ENCODE peak calls at places on chromosomes 4 and X, in seven cellular contexts. T is HCT116, S is fibroblast of lung, C is spleen, A is right lobe of liver, X is ovary, W is pancreas. Y is an unnamed sample.

GRCh38 chr4:119525771-119526712 is 102.6 kb downstream of the PDE5A start:
- DNase-seq in A (no peak), T (no peak), W (no peak), S (peak), X (no peak), C (no peak), Y (no peak)

GRCh38 chrX:147901476-147902126 is 10.1 kb upstream of the FMR1 start:
- DNase-seq in X (no peak), T (no peak), A (no peak), S (no peak), W (no peak), C (no peak), Y (no peak)

GRCh38 chr4:125420499-125420898 is 105.7 kb downstream of the FAT4 start:
- DNase-seq in C (no peak), X (no peak), T (no peak), W (no peak), S (no peak), A (no peak), Y (no peak)

GRCh38 chr4:22434895-22435294 is 81.0 kb downstream of the ADGRA3 start:
- DNase-seq in X (no peak), T (peak), A (no peak), C (no peak), W (no peak), S (peak), Y (no peak)

GRCh38 chrX:3638280-3638873 is 75.1 kb downstream of the PRKX start:
- DNase-seq in A (no peak), W (no peak), S (peak), C (no peak), T (peak), X (no peak), Y (peak)

GRCh38 chr4:159446266-159446976 is 343.5 kb downstream of the RAPGEF2 start:
- DNase-seq in W (no peak), C (no peak), A (no peak), X (no peak), S (peak), T (peak), Y (peak)

GRCh38 chr4:89438102-89438831 is 130.7 kb upstream of the GPRIN3 start:
- DNase-seq in A (no peak), C (peak), T (peak), S (peak), W (peak), X (no peak), Y (peak)

GRCh38 chrX:100973411-100973810 is 3.9 kb downstream of the ARL13A start:
- DNase-seq in T (no peak), S (peak), C (no peak), W (no peak), A (no peak), X (no peak), Y (no peak)

GRCh38 chr4:165207431-165208321 is at the start of gene KLHL2:
- DNase-seq in X (peak), W (peak), C (peak), S (peak), T (no peak), A (peak), Y (peak)

GRCh38 chr4:8901335-8901734 is 29.7 kb upstream of the HMX1 start:
- DNase-seq in W (no peak), A (no peak), C (peak), T (no peak), S (no peak), X (no peak), Y (no peak)

GRCh38 chrX:11407331-11408110 is 114.3 kb downstream of the AMELX start:
- DNase-seq in A (no peak), C (no peak), W (no peak), T (no peak), X (no peak), S (no peak), Y (no peak)

GRCh38 chr4:3613980-3614730 is 81.9 kb upstream of the LRPAP1 start:
- DNase-seq in W (peak), C (peak), T (no peak), X (no peak), A (no peak), S (no peak), Y (no peak)

GRCh38 chr4:148007303-148007702 is 275.4 kb downstream of the ARHGAP10 start:
- DNase-seq in A (no peak), W (no peak), X (no peak), C (no peak), S (peak), T (peak), Y (no peak)

GRCh38 chrX:56763556-56764152 is 34.6 kb downstream of the NBDY start:
- DNase-seq in C (peak), X (peak), S (no peak), W (peak), A (peak), T (no peak), Y (peak)

GRCh38 chr4:16582526-16582925 is 315.9 kb downstream of the LDB2 start:
- DNase-seq in X (no peak), T (no peak), A (no peak), S (no peak), C (no peak), W (peak), Y (no peak)

GRCh38 chrX:84339507-84340364 is 151.7 kb upstream of the RPS6KA6 start:
- DNase-seq in S (peak), X (no peak), T (no peak), C (no peak), W (no peak), A (no peak), Y (no peak)

GRCh38 chr4:107131295-107131694 is 95.2 kb upstream of the DKK2 start:
- DNase-seq in X (no peak), A (no peak), T (no peak), C (no peak), W (no peak), S (peak), Y (no peak)

GRCh38 chr4:1192091-1192492 is 19.7 kb upstream of the SPON2 start:
- DNase-seq in T (peak), S (peak), A (peak), W (peak), C (peak), X (peak), Y (no peak)

GRCh38 chr4:1547863-1548637 is 136.1 kb downstream of the FAM53A start:
- DNase-seq in A (peak), W (peak), C (no peak), T (no peak), S (no peak), X (peak), Y (no peak)

GRCh38 chr4:40626183-40626990 is 3.3 kb downstream of the RBM47 start:
- DNase-seq in A (no peak), S (no peak), X (peak), W (no peak), T (no peak), C (no peak), Y (no peak)

GRCh38 chrX:131366387-131366786 is 77.3 kb upstream of the IGSF1 start:
- DNase-seq in T (no peak), C (no peak), W (no peak), X (no peak), S (peak), A (no peak), Y (no peak)

GRCh38 chrX:22526339-22526738 is 253.6 kb downstream of the CBLL2 start:
- DNase-seq in T (peak), A (no peak), X (no peak), W (no peak), S (peak), C (no peak), Y (no peak)

GRCh38 chr4:2852481-2852881 is 8.8 kb downstream of the ADD1 start:
- DNase-seq in T (no peak), C (peak), A (no peak), W (no peak), X (no peak), S (no peak), Y (peak)

GRCh38 chr4:76689079-76689817 is 208.7 kb downstream of the SOWAHB start:
- DNase-seq in X (peak), T (peak), C (peak), A (peak), S (no peak), W (peak), Y (no peak)

GRCh38 chrX:30513284-30513683 is 64.3 kb downstream of the TASL start:
- DNase-seq in S (peak), T (no peak), W (no peak), C (no peak), X (no peak), A (no peak), Y (no peak)

GRCh38 chr4:101020956-101021355 is 326.4 kb downstream of the PPP3CA start:
- DNase-seq in S (peak), X (no peak), C (no peak), T (peak), W (no peak), A (no peak), Y (no peak)

GRCh38 chrX:2150722-2151121 is 350.1 kb downstream of the DHRSX start:
- DNase-seq in X (no peak), T (no peak), A (no peak), C (no peak), S (no peak), W (no peak), Y (no peak)

GRCh38 chrX:134622056-134622812 is 36.0 kb downstream of the PLAC1 start:
- DNase-seq in X (peak), S (peak), A (no peak), T (peak), C (no peak), W (no peak), Y (no peak)

GRCh38 chrX:85851418-85851817 is 195.9 kb downstream of the CHM start:
- DNase-seq in C (peak), S (peak), T (peak), W (peak), A (peak), X (no peak), Y (peak)

GRCh38 chrX:45711231-45711630 is 510.6 kb upstream of the DIPK2B start:
- DNase-seq in C (no peak), S (no peak), A (no peak), X (no peak), T (no peak), W (no peak), Y (no peak)

GRCh38 chr4:154039435-154040061 is 250.7 kb upstream of the SFRP2 start:
- DNase-seq in S (no peak), W (no peak), A (no peak), C (no peak), X (no peak), T (no peak), Y (no peak)

GRCh38 chrX:13220916-13221315 is 98.9 kb downstream of the ATXN3L start:
- DNase-seq in C (no peak), A (no peak), S (peak), W (no peak), X (no peak), T (no peak), Y (no peak)

GRCh38 chr4:130563185-130563890 is 1467.4 kb downstream of the C4orf33 start:
- DNase-seq in X (no peak), S (peak), A (no peak), C (no peak), T (peak), W (peak), Y (no peak)

DNA sequence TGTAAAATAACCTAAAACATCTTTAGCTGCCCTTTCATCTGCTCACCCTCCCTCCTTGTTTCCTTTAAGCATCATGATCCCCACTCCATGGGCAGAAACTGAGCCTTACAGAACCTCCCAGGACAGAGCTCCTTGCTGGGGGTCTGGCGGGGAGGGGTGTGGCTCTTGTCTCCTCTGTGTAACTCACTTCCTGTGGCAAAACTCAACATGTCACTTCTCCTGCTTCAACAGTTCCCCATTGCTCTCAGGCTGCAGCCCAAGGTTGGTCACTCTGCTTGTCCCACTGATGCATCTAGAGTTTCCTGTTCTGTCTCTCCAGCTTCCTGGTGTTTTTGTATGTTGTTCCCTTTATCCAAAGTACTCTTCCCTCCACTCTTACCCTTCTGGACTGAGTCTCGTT is 19.4 kb downstream of the TMEM31 start:
- DNase-seq in C (no peak), T (no peak), X (no peak), S (no peak), W (no peak), A (no peak), Y (no peak)
- H3K27ac ChIP-seq in C (no peak), T (no peak), X (no peak), S (peak), W (no peak), A (no peak), Y (no peak)

DNA sequence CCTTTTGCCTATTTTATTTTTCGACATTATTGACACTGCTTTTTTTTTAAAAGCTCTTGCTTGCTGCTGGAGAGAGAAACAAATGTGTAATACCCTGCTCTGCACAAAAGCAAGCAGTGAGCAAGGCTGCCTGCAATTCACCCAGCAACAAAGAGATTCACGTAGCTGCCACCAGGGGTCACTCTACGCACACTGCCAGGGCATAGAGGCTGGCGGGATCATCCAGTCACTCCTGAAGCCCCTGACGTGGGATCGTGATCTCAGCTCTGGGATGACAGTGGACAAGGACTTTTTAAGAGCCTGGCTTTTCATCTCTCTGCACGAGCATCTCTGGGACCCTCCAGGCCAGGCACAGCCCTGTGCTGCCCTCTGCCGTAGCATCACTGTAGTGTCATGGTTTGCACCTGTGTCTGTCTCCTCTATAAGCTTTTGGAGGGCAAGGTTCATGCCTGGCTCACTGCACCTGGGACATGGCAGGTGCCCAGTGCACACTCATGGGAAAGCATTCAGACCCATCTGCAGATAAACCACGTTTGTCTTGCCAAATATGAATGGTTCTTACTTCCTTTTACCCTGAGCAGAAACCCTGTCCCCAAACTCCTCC is 19.8 kb downstream of the C4orf50 start:
- DNase-seq in W (no peak), S (peak), T (peak), X (peak), C (no peak), A (no peak), Y (peak)
- H3K27ac ChIP-seq in W (no peak), S (no peak), T (no peak), X (no peak), C (no peak), A (no peak), Y (no peak)

GRCh38 chr4:7815562-7815961 is 124.1 kb downstream of the AFAP1 start:
- DNase-seq in W (no peak), S (peak), C (no peak), X (no peak), T (no peak), A (no peak), Y (no peak)

GRCh38 chr4:7817877-7818675 is 121.6 kb downstream of the AFAP1 start:
- DNase-seq in S (peak), A (no peak), X (peak), C (no peak), W (no peak), T (no peak), Y (no peak)

GRCh38 chr4:7814451-7814850 is 125.2 kb downstream of the AFAP1 start:
- DNase-seq in S (no peak), A (no peak), T (no peak), X (no peak), W (no peak), C (no peak), Y (no peak)

GRCh38 chr4:7816771-7817170 is 122.9 kb downstream of the AFAP1 start:
- DNase-seq in S (no peak), A (no peak), W (no peak), C (no peak), X (no peak), T (no peak), Y (no peak)

GRCh38 chr4:7815981-7816380 is 123.7 kb downstream of the AFAP1 start:
- DNase-seq in W (no peak), S (no peak), X (no peak), T (no peak), C (no peak), A (no peak), Y (no peak)
- H3K27ac ChIP-seq in W (no peak), S (no peak), X (no peak), T (no peak), C (no peak), A (no peak), Y (no peak)

DNA sequence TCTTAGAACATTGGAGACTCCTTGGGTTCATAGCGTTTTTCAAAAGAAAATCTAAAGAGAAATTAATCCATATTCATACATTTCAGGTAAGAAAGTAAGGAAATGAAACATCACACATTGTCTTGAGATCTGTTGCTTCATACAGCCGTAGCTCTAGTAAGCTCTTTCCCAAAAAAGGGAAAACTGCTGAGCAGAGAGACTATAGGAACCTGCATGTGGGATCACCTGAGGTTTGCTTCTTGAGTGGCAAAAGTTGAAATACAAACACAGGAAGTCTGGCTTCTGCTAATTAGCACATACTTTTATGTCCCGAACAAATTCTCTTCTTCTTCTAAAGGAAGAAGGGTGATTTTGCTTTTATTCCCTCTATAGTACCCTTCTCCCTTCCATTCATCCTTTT is 57.7 kb downstream of the MRPL1 start:
- DNase-seq in W (no peak), S (no peak), A (no peak), C (no peak), T (no peak), X (no peak), Y (no peak)
- H3K27ac ChIP-seq in W (no peak), S (no peak), A (no peak), C (no peak), T (peak), X (no peak), Y (no peak)

GRCh38 chrX:7132335-7133035 is 15.0 kb upstream of the STS start:
- DNase-seq in S (peak), T (peak), X (no peak), W (no peak), A (no peak), C (no peak), Y (peak)

GRCh38 chrX:7131621-7132020 is 15.9 kb upstream of the STS start:
- DNase-seq in T (no peak), W (no peak), X (no peak), C (no peak), A (no peak), S (no peak), Y (no peak)

GRCh38 chrX:7127058-7127457 is 20.5 kb upstream of the STS start:
- DNase-seq in X (no peak), A (no peak), T (no peak), C (no peak), S (peak), W (no peak), Y (no peak)

DNA sequence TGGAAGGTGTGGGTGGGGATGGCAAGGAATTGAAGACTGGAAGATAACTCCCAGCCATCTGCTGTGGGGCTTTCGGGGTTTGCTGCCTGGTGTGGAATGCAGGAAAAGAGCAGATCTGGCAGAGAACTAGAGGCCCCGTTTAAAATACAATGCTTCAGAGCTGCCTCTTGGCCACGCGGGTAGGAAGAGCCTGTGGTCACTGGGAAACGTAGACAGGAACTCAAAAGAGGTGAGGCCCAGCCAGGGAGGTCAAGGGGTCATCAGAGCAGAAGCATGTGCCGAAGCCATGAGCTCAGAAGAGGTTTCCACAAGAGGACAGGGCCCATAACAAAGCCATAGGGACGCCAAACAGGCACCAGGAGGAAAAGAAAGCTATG is 14.5 kb upstream of the STS start:
- DNase-seq in A (no peak), T (no peak), W (no peak), C (no peak), S (no peak), X (no peak), Y (no peak)
- H3K27ac ChIP-seq in A (peak), T (peak), W (peak), C (no peak), S (peak), X (no peak), Y (no peak)

GRCh38 chr4:184424993-184425758 is 49.2 kb downstream of the IRF2 start:
- DNase-seq in C (no peak), A (no peak), X (peak), S (peak), T (no peak), W (no peak), Y (no peak)

GRCh38 chr4:184427093-184427492 is 47.3 kb downstream of the IRF2 start:
- DNase-seq in C (no peak), A (no peak), X (no peak), S (no peak), T (no peak), W (no peak), Y (no peak)

GRCh38 chr4:184428787-184429186 is 45.6 kb downstream of the IRF2 start:
- DNase-seq in C (no peak), T (no peak), X (no peak), W (no peak), S (no peak), A (no peak), Y (no peak)

GRCh38 chr4:184430163-184430562 is 44.2 kb downstream of the IRF2 start:
- DNase-seq in X (no peak), S (no peak), A (no peak), C (no peak), W (no peak), T (no peak), Y (no peak)

GRCh38 chr4:184427687-184428086 is 46.7 kb downstream of the IRF2 start:
- DNase-seq in X (no peak), A (no peak), T (no peak), C (no peak), W (no peak), S (no peak), Y (no peak)
- H3K27ac ChIP-seq in X (no peak), A (no peak), T (no peak), C (no peak), W (no peak), S (no peak), Y (peak)